ENCODE peak calls at places on chromosome 17, in ten cellular contexts. Q is mucosa of descending colon, F is thoracic aorta, R is omental fat pad, L is tibial artery, V is WTC11, O is cardiac fibroblast, E is upper lobe of right lung, M is NB4, B is foreskin keratinocyte. N is an unnamed sample.

GRCh38 chr17:82602487-82602886 is 45.8 kb downstream of the WDR45B start:
- DNase-seq in Q (no peak), F (no peak), R (no peak), L (no peak), V (no peak), O (no peak), E (no peak), M (no peak), B (no peak), N (no peak)

GRCh38 chr17:70938311-70938710 is 769.0 kb downstream of the KCNJ2 start:
- DNase-seq in Q (no peak), F (no peak), R (no peak), L (no peak), V (no peak), O (no peak), E (no peak), M (no peak), B (no peak), N (no peak)

GRCh38 chr17:62653002-62653830 is 25.7 kb downstream of the MRC2 start:
- DNase-seq in Q (peak; percentile 68), F (peak; percentile 29), R (peak; percentile 52), L (peak; percentile 62), V (peak; percentile 85), O (peak; percentile 46), E (peak; percentile 90), M (peak; percentile 89), B (no peak), N (no peak)

GRCh38 chr17:21252289-21252874 is 828 bp downstream of the NATD1 start:
- DNase-seq in Q (no peak), F (no peak), R (no peak), L (no peak), V (no peak), O (no peak), E (no peak), M (no peak), B (no peak), N (no peak)

GRCh38 chr17:64661981-64662773 is at the start of gene SMURF2:
- DNase-seq in Q (peak; percentile 85), F (peak; percentile 34), R (peak; percentile 37), L (peak; percentile 69), V (peak; percentile 74), O (peak; percentile 74), E (peak; percentile 91), M (peak; percentile 83), B (peak; percentile 65), N (no peak)

GRCh38 chr17:35433075-35433894 is 985 bp upstream of the SLFN12 start:
- DNase-seq in Q (peak; percentile 57), F (peak; percentile 78), R (peak; percentile 62), L (peak; percentile 79), V (peak; percentile 79), O (peak; percentile 99), E (peak; percentile 70), M (peak; percentile 98), B (peak; percentile 97), N (peak; percentile 98)

GRCh38 chr17:76265624-76266243 is 586 bp downstream of the UBALD2 start:
- DNase-seq in Q (peak; percentile 77), F (no peak), R (no peak), L (peak; percentile 63), V (peak; percentile 56), O (peak; percentile 75), E (peak; percentile 84), M (peak; percentile 63), B (no peak), N (no peak)

GRCh38 chr17:75130632-75131277 is 787 bp downstream of the NT5C start:
- DNase-seq in Q (peak; percentile 65), F (no peak), R (no peak), L (no peak), V (peak; percentile 75), O (peak; percentile 66), E (peak; percentile 76), M (peak; percentile 71), B (no peak), N (no peak)

GRCh38 chr17:28665994-28666393 is 4.0 kb downstream of the SUPT6H start:
- DNase-seq in Q (no peak), F (no peak), R (no peak), L (no peak), V (no peak), O (no peak), E (no peak), M (peak; percentile 32), B (no peak), N (no peak)

GRCh38 chr17:28663723-28664122 is 1.7 kb downstream of the SUPT6H start:
- DNase-seq in Q (no peak), F (no peak), R (no peak), L (no peak), V (no peak), O (no peak), E (no peak), M (no peak), B (no peak), N (no peak)

GRCh38 chr17:28657756-28658155 is 4.0 kb downstream of the SDF2 start:
- DNase-seq in Q (no peak), F (no peak), R (no peak), L (no peak), V (no peak), O (no peak), E (no peak), M (no peak), B (no peak), N (no peak)

GRCh38 chr17:28662527-28662829 is 473 bp downstream of the SUPT6H start:
- DNase-seq in Q (no peak), F (no peak), R (no peak), L (no peak), V (no peak), O (no peak), E (no peak), M (no peak), B (no peak), N (peak; percentile 15)

GRCh38 chr17:28661635-28662526 is at the start of the genes SDF2 and SUPT6H:
- DNase-seq in Q (peak; percentile 94), F (peak; percentile 76), R (peak; percentile 86), L (peak; percentile 88), V (peak; percentile 92), O (peak; percentile 84), E (peak; percentile 96), M (peak; percentile 91), B (peak; percentile 71), N (peak; percentile 46)
- TF ChIP-seq CTCF in Q (no peak), F (no peak), R (no peak), L (peak; percentile 9), V (no peak), O (no peak), E (no peak), M (no peak), B (no peak), N (no peak)

DNA sequence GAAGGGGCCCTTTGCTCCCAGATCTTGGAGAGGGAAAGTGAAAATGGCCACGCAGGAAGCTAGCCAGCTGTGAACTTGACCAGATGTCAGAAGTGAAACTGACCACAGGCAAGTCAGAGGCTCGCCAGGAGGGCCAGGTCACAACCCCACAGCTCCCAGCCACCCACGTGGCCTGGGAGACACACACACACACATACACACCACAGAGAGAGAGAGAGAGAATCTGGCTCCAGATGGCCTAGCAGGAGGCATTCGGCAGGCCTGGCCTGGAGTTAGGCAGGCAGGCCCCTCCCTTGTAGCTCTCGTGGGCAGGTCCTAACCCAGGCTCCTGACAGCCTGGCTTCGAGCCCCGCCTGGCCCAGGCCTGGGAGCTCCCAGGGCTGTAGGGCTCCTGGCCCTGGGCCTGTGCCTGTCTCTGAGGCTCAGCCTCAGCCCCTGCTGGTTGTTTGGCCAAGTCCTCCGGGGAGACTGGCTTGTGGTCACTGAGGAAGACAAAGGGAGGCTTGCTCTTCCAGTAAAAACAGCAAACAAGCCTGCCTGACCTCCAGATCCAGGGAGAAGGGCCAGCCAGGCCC is 20.2 kb downstream of the NGFR start:
- DNase-seq in Q (peak; percentile 66), F (peak; percentile 56), R (peak; percentile 38), L (peak; percentile 94), V (peak; percentile 73), O (peak; percentile 99), E (peak; percentile 85), M (peak; percentile 72), B (no peak), N (peak; percentile 40)
- TF ChIP-seq CTCF in Q (no peak), F (peak; percentile 52), R (no peak), L (peak; percentile 61), V (no peak), O (peak; percentile 51), E (peak; percentile 22), M (no peak), B (no peak), N (peak; percentile 21)

GRCh38 chr17:45722161-45722560 is 62.0 kb upstream of the CRHR1 start:
- DNase-seq in Q (no peak), F (no peak), R (no peak), L (no peak), V (peak; percentile 79), O (no peak), E (no peak), M (peak; percentile 26), B (no peak), N (no peak)

GRCh38 chr17:45715787-45716186 is 68.3 kb upstream of the CRHR1 start:
- DNase-seq in Q (no peak), F (no peak), R (no peak), L (no peak), V (no peak), O (no peak), E (no peak), M (no peak), B (no peak), N (no peak)

GRCh38 chr17:45718791-45719190 is 65.3 kb upstream of the CRHR1 start:
- DNase-seq in Q (no peak), F (no peak), R (no peak), L (no peak), V (no peak), O (no peak), E (no peak), M (no peak), B (no peak), N (no peak)

GRCh38 chr17:45720386-45720785 is 63.7 kb upstream of the CRHR1 start:
- DNase-seq in Q (no peak), F (no peak), R (no peak), L (no peak), V (no peak), O (no peak), E (no peak), M (no peak), B (no peak), N (no peak)

DNA sequence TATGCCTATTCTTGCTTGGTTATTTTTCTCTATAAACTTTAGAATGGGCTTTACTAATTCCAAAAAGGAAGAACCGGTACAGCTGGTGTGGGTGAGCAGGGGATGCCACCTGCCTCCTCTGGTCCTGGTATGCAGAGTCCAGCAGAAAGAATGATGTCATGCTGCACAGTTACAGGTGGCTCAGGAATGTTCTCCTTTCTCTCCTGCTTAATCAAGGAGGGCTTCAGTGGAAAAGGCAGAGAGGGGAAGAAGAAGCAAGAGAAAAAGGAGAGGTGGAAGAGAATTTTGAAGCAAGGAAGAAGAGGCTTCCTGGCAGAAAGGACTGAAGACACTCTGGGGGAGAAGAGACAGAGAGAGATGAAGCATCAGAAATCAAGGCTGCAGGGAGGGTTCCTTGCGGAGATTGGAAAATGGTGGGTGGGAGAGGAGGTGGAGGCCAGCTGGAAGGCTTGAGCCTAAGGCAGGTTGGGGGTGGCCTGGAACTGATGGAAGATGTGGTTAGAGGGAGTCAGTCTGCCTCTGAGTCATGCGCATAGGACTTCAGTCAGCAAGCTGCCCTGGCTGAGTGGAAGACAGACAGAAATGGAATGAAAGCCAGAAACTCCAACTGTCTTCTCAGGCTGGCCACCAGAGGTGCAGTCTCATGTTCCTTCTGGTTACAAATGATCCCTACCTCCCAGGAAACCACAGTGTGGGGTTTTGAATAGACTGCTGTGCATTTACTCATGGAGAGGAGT is 64.6 kb upstream of the CRHR1 start:
- DNase-seq in Q (no peak), F (no peak), R (no peak), L (no peak), V (peak; percentile 39), O (peak; percentile 52), E (no peak), M (peak; percentile 64), B (peak; percentile 47), N (peak; percentile 30)
- TF ChIP-seq CTCF in Q (no peak), F (no peak), R (no peak), L (peak; percentile 9), V (no peak), O (peak; percentile 61), E (peak; percentile 14), M (peak; percentile 48), B (peak; percentile 58), N (peak; percentile 62)

GRCh38 chr17:40168262-40168832 is 8.9 kb upstream of the RAPGEFL1 start:
- DNase-seq in Q (peak; percentile 52), F (no peak), R (no peak), L (no peak), V (no peak), O (peak; percentile 85), E (peak; percentile 50), M (peak; percentile 69), B (peak; percentile 32), N (peak; percentile 48)

GRCh38 chr17:40173778-40174135 is 3.5 kb upstream of the RAPGEFL1 start:
- DNase-seq in Q (no peak), F (no peak), R (no peak), L (no peak), V (no peak), O (no peak), E (no peak), M (no peak), B (no peak), N (no peak)

GRCh38 chr17:40173091-40173777 is 4.0 kb upstream of the RAPGEFL1 start:
- DNase-seq in Q (no peak), F (no peak), R (no peak), L (no peak), V (no peak), O (no peak), E (no peak), M (no peak), B (no peak), N (no peak)

GRCh38 chr17:40167685-40168261 is 9.5 kb upstream of the RAPGEFL1 start:
- DNase-seq in Q (no peak), F (no peak), R (no peak), L (no peak), V (no peak), O (no peak), E (peak; percentile 40), M (no peak), B (no peak), N (no peak)
- TF ChIP-seq CTCF in Q (no peak), F (no peak), R (no peak), L (no peak), V (no peak), O (no peak), E (no peak), M (no peak), B (no peak), N (no peak)